ENCODE peak calls at places on chromosome 21, in seven cellular contexts. D is iPS DF 6.9; P is transverse colon; O is effector memory CD4-positive, alpha-beta T cell; X is cardiac muscle cell; Z is pancreas; F is stomach. L is an unnamed sample.

GRCh38 chr21:28632718-28633408 is 359.8 kb downstream of the LTN1 start:
- DNase-seq in F (no peak), P (no peak), X (peak; percentile 68), Z (no peak), D (no peak), O (no peak), L (no peak)

GRCh38 chr21:43190544-43191340 is 21.9 kb downstream of the CRYAA start:
- DNase-seq in Z (no peak), F (no peak), P (no peak), X (no peak), D (no peak), O (no peak), L (no peak)

GRCh38 chr21:46347791-46348381 is 23.9 kb downstream of the PCNT start:
- DNase-seq in D (no peak), P (no peak), X (peak; percentile 13), F (no peak), O (no peak), Z (no peak), L (no peak)

GRCh38 chr21:34894401-34894800 is 154.7 kb downstream of the RUNX1 start:
- DNase-seq in F (no peak), O (no peak), D (no peak), P (no peak), Z (no peak), X (no peak), L (no peak)

GRCh38 chr21:21101911-21102310 is 103.7 kb downstream of the NCAM2 start:
- DNase-seq in D (peak; percentile 52), X (peak; percentile 73), P (no peak), F (no peak), Z (no peak), O (no peak), L (no peak)

GRCh38 chr21:28798798-28799197 is 193.9 kb downstream of the LTN1 start:
- DNase-seq in X (peak; percentile 38), D (no peak), F (no peak), O (no peak), Z (no peak), P (no peak), L (no peak)

GRCh38 chr21:19130379-19131028 is 726.9 kb upstream of the TMPRSS15 start:
- DNase-seq in D (no peak), P (no peak), Z (no peak), F (no peak), O (no peak), X (no peak), L (no peak)

GRCh38 chr21:17359781-17360180 is 153.1 kb upstream of the CXADR start:
- DNase-seq in Z (no peak), O (no peak), F (no peak), P (no peak), D (no peak), X (no peak), L (no peak)

GRCh38 chr21:45756029-45756428 is 112.5 kb downstream of the PCBP3 start:
- DNase-seq in Z (no peak), D (no peak), X (no peak), F (no peak), P (no peak), O (no peak), L (no peak)

GRCh38 chr21:25956993-25957714 is 213.4 kb downstream of the APP start:
- DNase-seq in X (peak; percentile 81), Z (no peak), O (no peak), P (no peak), F (no peak), D (no peak), L (no peak)

GRCh38 chr21:14916676-14917141 is 148.1 kb downstream of the NRIP1 start:
- DNase-seq in Z (no peak), P (peak; percentile 10), X (peak; percentile 66), D (peak; percentile 25), F (no peak), O (no peak), L (no peak)

GRCh38 chr21:15826147-15826780 is 96.5 kb downstream of the USP25 start:
- DNase-seq in F (no peak), X (peak; percentile 60), P (peak; percentile 26), Z (no peak), D (peak; percentile 25), O (no peak), L (no peak)

GRCh38 chr21:18832950-18833349 is 429.4 kb upstream of the TMPRSS15 start:
- DNase-seq in Z (no peak), P (no peak), D (no peak), O (no peak), X (peak; percentile 68), F (no peak), L (no peak)

GRCh38 chr21:38678827-38679226 is 126.9 kb upstream of the ETS2 start:
- DNase-seq in O (no peak), Z (no peak), D (no peak), P (no peak), F (no peak), X (no peak), L (no peak)

GRCh38 chr21:16302851-16303282 is 573.1 kb downstream of the USP25 start:
- DNase-seq in P (no peak), Z (no peak), X (peak; percentile 62), D (no peak), O (no peak), F (no peak), L (no peak)

GRCh38 chr21:26042181-26042876 is 128.2 kb downstream of the APP start:
- DNase-seq in Z (no peak), X (no peak), D (no peak), P (no peak), O (no peak), F (no peak), L (no peak)

GRCh38 chr21:34965200-34966174 is 83.6 kb downstream of the RUNX1 start:
- DNase-seq in O (no peak), P (no peak), Z (no peak), D (no peak), F (no peak), X (peak; percentile 30), L (no peak)

GRCh38 chr21:37546949-37547614 is 180.5 kb downstream of the DYRK1A start:
- DNase-seq in P (no peak), O (no peak), F (no peak), Z (no peak), X (peak; percentile 26), D (no peak), L (no peak)

GRCh38 chr21:23963454-23963853 is 1643.8 kb downstream of the MRPL39 start:
- DNase-seq in D (no peak), P (no peak), O (no peak), F (no peak), Z (no peak), X (no peak), L (no peak)

GRCh38 chr21:45986316-45987051 is 4.9 kb downstream of the COL6A1 start:
- DNase-seq in P (peak; percentile 7), D (no peak), O (no peak), Z (peak; percentile 19), X (no peak), F (no peak), L (no peak)

GRCh38 chr21:45543371-45543709 is 1.1 kb upstream of the SLC19A1 start:
- DNase-seq in D (no peak), O (no peak), F (peak; percentile 28), P (no peak), X (no peak), Z (peak; percentile 23), L (peak; percentile 43)

GRCh38 chr21:28675265-28676041 is 317.2 kb downstream of the LTN1 start:
- DNase-seq in X (peak; percentile 8), Z (no peak), O (no peak), D (no peak), P (no peak), F (no peak), L (no peak)

GRCh38 chr21:16330340-16331319 is 600.8 kb downstream of the USP25 start:
- DNase-seq in P (no peak), Z (no peak), F (no peak), X (peak; percentile 88), O (no peak), D (peak; percentile 29), L (no peak)

GRCh38 chr21:44853601-44854390 is 19.7 kb downstream of the PTTG1IP start:
- DNase-seq in D (no peak), F (peak; percentile 71), P (peak; percentile 52), Z (no peak), O (no peak), X (no peak), L (no peak)

GRCh38 chr21:32241434-32241785 is 37.4 kb downstream of the MIS18A start:
- DNase-seq in X (no peak), Z (no peak), D (no peak), F (no peak), O (no peak), P (no peak), L (no peak)
- H3K4me1 ChIP-seq in X (peaks cover 2% of the 10 kb centered on the region), Z (no peaks in the 10 kb centered on the region), D (no peaks in the 10 kb centered on the region), F (no peaks in the 10 kb centered on the region), O (no peaks in the 10 kb centered on the region), P (peaks cover 3% of the 10 kb centered on the region), L (no peaks in the 10 kb centered on the region)

GRCh38 chr21:41048141-41048540 is 119.8 kb upstream of the BACE2 start:
- DNase-seq in X (no peak), D (no peak), Z (no peak), O (no peak), F (no peak), P (no peak), L (no peak)

GRCh38 chr21:41043008-41043407 is 125.0 kb upstream of the BACE2 start:
- DNase-seq in Z (no peak), P (no peak), D (no peak), O (no peak), F (no peak), X (no peak), L (no peak)

GRCh38 chr21:41048636-41049035 is 119.3 kb upstream of the BACE2 start:
- DNase-seq in O (no peak), F (no peak), Z (no peak), P (no peak), X (no peak), D (no peak), L (no peak)

DNA sequence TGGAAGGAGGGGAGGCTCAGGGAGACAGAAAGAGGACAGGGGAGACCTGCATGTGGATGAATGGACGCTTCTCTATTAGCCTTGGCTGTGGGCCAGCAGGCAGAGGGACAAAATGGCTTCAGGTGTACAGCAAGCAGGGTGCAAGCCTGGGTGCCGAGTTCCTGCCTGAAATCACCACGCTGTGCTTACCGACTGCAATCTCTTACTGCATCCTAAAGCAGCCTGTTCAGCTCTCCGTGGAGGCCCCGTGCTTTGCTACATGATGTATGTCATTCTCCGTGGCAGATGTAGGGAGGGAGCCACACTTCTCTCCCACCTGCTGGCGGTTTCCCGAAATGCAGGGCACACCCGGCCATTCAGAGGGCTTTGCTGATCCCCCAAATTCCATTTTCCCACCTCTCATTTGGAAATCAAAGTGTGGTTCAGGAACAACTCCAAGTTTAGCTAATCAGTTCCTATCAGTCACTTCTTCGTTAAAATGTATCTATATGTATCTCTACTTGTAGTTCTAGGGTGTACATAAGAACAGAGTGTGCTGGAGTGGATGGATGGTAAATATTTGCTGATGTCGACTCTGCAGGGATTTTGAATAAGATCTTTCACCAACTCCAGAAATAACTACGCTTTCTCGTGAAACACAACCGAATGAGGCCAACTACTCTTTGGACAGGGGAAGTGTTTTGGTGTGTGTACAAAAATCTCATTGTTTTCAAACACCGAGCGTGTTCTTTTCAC is 122.3 kb upstream of the BACE2 start:
- DNase-seq in Z (peak; percentile 65), P (no peak), D (peak; percentile 33), X (no peak), F (peak; percentile 64), O (no peak), L (peak; percentile 50)
- H3K27ac ChIP-seq in Z (no peak overlapping the region), P (no peak overlapping the region), D (no peak overlapping the region), X (no peak overlapping the region), F (peak overlapping the region; percentile 36), O (no peak overlapping the region), L (no peak overlapping the region)

GRCh38 chr21:41980561-41980960 is 26.7 kb upstream of the C2CD2 start:
- DNase-seq in O (no peak), D (no peak), F (no peak), X (no peak), P (no peak), Z (no peak), L (no peak)
- H3K4me1 ChIP-seq in O (no peaks in the 10 kb centered on the region), D (no peaks in the 10 kb centered on the region), F (no peaks in the 10 kb centered on the region), X (no peaks in the 10 kb centered on the region), P (no peaks in the 10 kb centered on the region), Z (no peaks in the 10 kb centered on the region), L (no peaks in the 10 kb centered on the region)

GRCh38 chr21:33373451-33373850 is 29.8 kb upstream of the IFNGR2 start:
- DNase-seq in X (no peak), D (no peak), F (no peak), O (no peak), P (peak; percentile 2), Z (no peak), L (no peak)
- H3K27ac ChIP-seq in X (no peak overlapping the region), D (no peak overlapping the region), F (no peak overlapping the region), O (no peak overlapping the region), P (peak overlapping the region; percentile 73), Z (peak overlapping the region; percentile 54), L (peak overlapping the region; percentile 72)

L was measured in lower lobe of right lung.